ENCODE peak calls at places on chromosomes 1 and 21, in ten cellular contexts. N is stomach; G is transverse colon; B is SJSA1; U is CD4-positive, alpha-beta memory T cell; M is HepG2; E is GM23248; O is upper lobe of left lung; Q is mesendoderm; X is tibial artery. J is an unnamed sample. For H3K36me3 and H3K4me1, the result is how much of the 10 kb centered on the place peaks cover.

GRCh38 chr1:189669846-189670245 is 807.8 kb downstream of the BRINP3 start:
- DNase-seq in N (no peak), G (no peak), B (no peak), U (no peak), M (no peak), E (no peak), O (no peak), Q (no peak), X (no peak), J (no peak)

GRCh38 chr1:27405074-27405473 is 12.7 kb downstream of the GPR3 start:
- DNase-seq in N (no peak), G (no peak), B (no peak), U (no peak), M (no peak), E (peak), O (no peak), Q (peak), X (peak), J (no peak)

GRCh38 chr1:45340816-45341215 is 576 bp upstream of the MUTYH start:
- DNase-seq in N (no peak), G (no peak), B (no peak), U (no peak), M (peak), E (peak), O (no peak), Q (peak), X (no peak), J (no peak)

GRCh38 chr1:147247656-147248238 is 5.3 kb downstream of the CHD1L start:
- DNase-seq in N (no peak), G (no peak), B (no peak), U (no peak), M (peak), E (no peak), O (no peak), Q (peak), X (no peak), J (no peak)

GRCh38 chr1:236148471-236148847 is 6.1 kb downstream of the GPR137B start:
- DNase-seq in N (no peak), G (no peak), B (no peak), U (no peak), M (no peak), E (no peak), O (no peak), Q (no peak), X (no peak), J (no peak)

GRCh38 chr1:158145173-158145719 is 35.4 kb upstream of the CD1D start:
- DNase-seq in N (no peak), G (no peak), B (no peak), U (no peak), M (no peak), E (peak), O (no peak), Q (no peak), X (no peak), J (no peak)

GRCh38 chr1:154987326-154987725 is 4.2 kb downstream of the FLAD1 start:
- DNase-seq in N (no peak), G (no peak), B (no peak), U (no peak), M (no peak), E (peak), O (no peak), Q (no peak), X (no peak), J (no peak)

GRCh38 chr1:198788561-198789064 is 149.8 kb downstream of the PTPRC start:
- DNase-seq in N (no peak), G (no peak), B (no peak), U (no peak), M (no peak), E (no peak), O (peak), Q (peak), X (no peak), J (no peak)

GRCh38 chr1:227947678-227948492 is at the start of gene WNT9A:
- DNase-seq in N (peak), G (peak), B (peak), U (no peak), M (no peak), E (peak), O (peak), Q (peak), X (peak), J (peak)

GRCh38 chr1:201224671-201225400 is 34.2 kb downstream of the IGFN1 start:
- DNase-seq in N (no peak), G (no peak), B (no peak), U (no peak), M (no peak), E (peak), O (no peak), Q (no peak), X (no peak), J (no peak)

GRCh38 chr1:231313661-231314060 is 24.0 kb downstream of the EXOC8 start:
- DNase-seq in N (no peak), G (no peak), B (no peak), U (no peak), M (no peak), E (no peak), O (no peak), Q (no peak), X (no peak), J (no peak)

GRCh38 chr1:108141604-108142003 is 58.5 kb downstream of the SLC25A24 start:
- DNase-seq in N (no peak), G (no peak), B (no peak), U (no peak), M (no peak), E (peak), O (no peak), Q (no peak), X (no peak), J (no peak)

GRCh38 chr1:78370356-78370755 is 120.4 kb upstream of the PTGFR start:
- DNase-seq in N (no peak), G (no peak), B (peak), U (no peak), M (no peak), E (peak), O (peak), Q (no peak), X (no peak), J (no peak)

GRCh38 chr1:183907106-183907505 is 102.2 kb downstream of the RGL1 start:
- DNase-seq in N (no peak), G (no peak), B (no peak), U (no peak), M (no peak), E (peak), O (no peak), Q (no peak), X (no peak), J (no peak)

GRCh38 chr1:39110882-39111281 is 84.7 kb downstream of the NDUFS5 start:
- DNase-seq in N (no peak), G (no peak), B (peak), U (no peak), M (no peak), E (peak), O (no peak), Q (no peak), X (no peak), J (no peak)

GRCh38 chr1:52423771-52424170 is 19.4 kb downstream of the PRPF38A start:
- DNase-seq in N (no peak), G (no peak), B (no peak), U (peak), M (no peak), E (no peak), O (no peak), Q (peak), X (no peak), J (peak)

GRCh38 chr1:83961571-83962295 is 37.2 kb downstream of the TTLL7 start:
- DNase-seq in N (no peak), G (no peak), B (no peak), U (no peak), M (no peak), E (no peak), O (no peak), Q (no peak), X (no peak), J (no peak)

GRCh38 chr1:230231739-230232075 is 164.7 kb downstream of the GALNT2 start:
- DNase-seq in N (peak), G (peak), B (no peak), U (no peak), M (no peak), E (no peak), O (peak), Q (peak), X (peak), J (peak)

GRCh38 chr1:228093050-228093906 is 9.8 kb downstream of the C1orf35 start:
- DNase-seq in N (peak), G (no peak), B (no peak), U (no peak), M (no peak), E (no peak), O (no peak), Q (no peak), X (peak), J (no peak)

GRCh38 chr21:28754127-28754611 is 238.5 kb downstream of the LTN1 start:
- DNase-seq in N (no peak), G (peak), B (peak), U (no peak), M (no peak), E (peak), O (no peak), Q (peak), X (no peak), J (no peak)

GRCh38 chr1:201059401-201059800 is 35.9 kb upstream of the KIF21B start:
- DNase-seq in N (no peak), G (no peak), B (no peak), U (no peak), M (no peak), E (no peak), O (no peak), Q (peak), X (no peak), J (no peak)

GRCh38 chr1:43388021-43388575 is 1.5 kb downstream of the MED8 start:
- DNase-seq in N (no peak), G (no peak), B (no peak), U (no peak), M (no peak), E (peak), O (peak), Q (no peak), X (no peak), J (no peak)

GRCh38 chr1:221087919-221088318 is 208.7 kb downstream of the HLX start:
- DNase-seq in N (no peak), G (no peak), B (peak), U (no peak), M (no peak), E (peak), O (no peak), Q (no peak), X (no peak), J (no peak)

GRCh38 chr1:165025805-165026204 is 330.7 kb downstream of the LMX1A start:
- DNase-seq in N (no peak), G (no peak), B (no peak), U (no peak), M (no peak), E (no peak), O (no peak), Q (no peak), X (no peak), J (no peak)

GRCh38 chr1:110916669-110917306 is 43.8 kb downstream of the CD53 start:
- DNase-seq in N (no peak), G (no peak), B (peak), U (peak), M (peak), E (peak), O (peak), Q (peak), X (no peak), J (peak)

GRCh38 chr1:67342002-67342890 is 34.6 kb downstream of the IL12RB2 start:
- DNase-seq in N (no peak), G (no peak), B (no peak), U (no peak), M (no peak), E (no peak), O (no peak), Q (peak), X (no peak), J (no peak)

GRCh38 chr21:14773777-14774345 is 227.7 kb upstream of the SAMSN1 start:
- DNase-seq in N (peak), G (peak), B (no peak), U (peak), M (peak), E (peak), O (peak), Q (peak), X (no peak), J (peak)

DNA sequence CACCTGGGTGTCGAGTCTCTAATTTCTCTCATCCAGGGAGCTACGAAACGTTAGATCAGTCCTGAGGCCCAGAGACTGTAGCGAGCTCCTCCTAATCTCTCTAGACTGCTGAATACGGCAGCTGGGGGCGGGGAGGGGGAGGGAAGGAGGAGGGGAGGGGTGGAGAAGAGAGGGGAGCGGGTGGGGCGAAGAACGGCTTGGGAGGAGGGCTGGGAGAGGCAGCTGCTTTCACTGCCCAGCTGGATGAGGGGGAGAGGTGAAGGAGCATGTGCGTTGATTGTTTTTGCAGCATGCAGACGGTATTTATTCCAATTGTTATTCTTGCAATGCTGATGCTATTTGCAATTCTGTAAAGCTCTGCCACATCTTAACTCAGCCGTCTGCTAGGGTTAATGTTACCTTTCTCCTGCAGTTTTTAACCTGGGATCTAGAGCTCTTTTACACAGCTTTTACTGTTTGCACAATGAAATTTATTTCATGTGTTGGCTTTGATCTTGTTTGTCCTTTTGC is 790 bp downstream of the DNAJC6 start:
- DNase-seq in N (no peak), G (peak), B (no peak), U (no peak), M (no peak), E (no peak), O (no peak), Q (peak), X (no peak), J (no peak)
- H3K4me3 ChIP-seq in N (peak), G (peak), B (no peak), U (no peak), M (no peak), E (peak), O (peak), Q (peak), X (peak), J (peak)

DNA sequence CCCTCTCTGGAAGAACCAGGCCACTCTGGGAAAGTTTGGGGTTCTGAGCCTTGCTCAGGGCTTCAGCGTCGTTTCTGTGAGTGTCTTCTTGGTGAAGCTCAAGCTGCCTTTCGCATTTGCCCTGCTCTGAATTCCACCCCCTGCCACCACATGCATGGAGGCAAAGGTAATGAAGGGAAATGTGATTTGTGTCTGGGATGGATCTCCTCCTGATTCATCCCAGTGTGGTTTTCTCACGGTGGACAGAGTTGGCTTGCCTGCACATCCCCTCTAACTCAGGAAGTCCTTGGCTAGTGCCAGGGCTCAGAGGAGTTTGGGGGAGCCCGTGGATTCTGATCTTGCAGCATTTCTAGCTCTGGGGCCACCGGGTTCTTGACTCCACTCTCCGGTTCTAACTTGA is 173.6 kb upstream of the RAB4A start:
- DNase-seq in N (no peak), G (no peak), B (no peak), U (no peak), M (no peak), E (no peak), O (no peak), Q (no peak), X (no peak), J (no peak)
- H3K36me3 ChIP-seq in N (under half), G (under half), B (under half), U (under half), M (under half), E (under half), O (under half), Q (under half), X (under half), J (under half)

DNA sequence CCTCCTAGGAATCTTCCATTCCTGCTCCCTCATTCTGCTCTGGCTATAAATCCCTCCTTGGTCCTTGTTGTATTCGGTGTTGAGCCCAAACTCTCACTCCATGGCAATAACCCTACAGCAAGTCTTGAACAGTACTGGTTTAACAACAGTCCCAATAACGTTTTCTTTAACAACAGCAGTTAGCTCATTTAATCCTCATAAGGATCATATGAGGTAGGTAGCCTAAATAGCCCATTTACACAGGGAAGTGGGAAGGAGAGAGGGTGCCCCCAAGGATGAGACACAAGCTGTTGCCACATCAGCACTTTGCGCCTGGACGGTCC is 444 bp upstream of the AGTRAP start:
- DNase-seq in N (no peak), G (no peak), B (no peak), U (no peak), M (no peak), E (no peak), O (no peak), Q (no peak), X (no peak), J (no peak)
- H3K4me1 ChIP-seq in N (half or more), G (under half), B (under half), U (half or more), M (under half), E (under half), O (half or more), Q (under half), X (under half), J (under half)

DNA sequence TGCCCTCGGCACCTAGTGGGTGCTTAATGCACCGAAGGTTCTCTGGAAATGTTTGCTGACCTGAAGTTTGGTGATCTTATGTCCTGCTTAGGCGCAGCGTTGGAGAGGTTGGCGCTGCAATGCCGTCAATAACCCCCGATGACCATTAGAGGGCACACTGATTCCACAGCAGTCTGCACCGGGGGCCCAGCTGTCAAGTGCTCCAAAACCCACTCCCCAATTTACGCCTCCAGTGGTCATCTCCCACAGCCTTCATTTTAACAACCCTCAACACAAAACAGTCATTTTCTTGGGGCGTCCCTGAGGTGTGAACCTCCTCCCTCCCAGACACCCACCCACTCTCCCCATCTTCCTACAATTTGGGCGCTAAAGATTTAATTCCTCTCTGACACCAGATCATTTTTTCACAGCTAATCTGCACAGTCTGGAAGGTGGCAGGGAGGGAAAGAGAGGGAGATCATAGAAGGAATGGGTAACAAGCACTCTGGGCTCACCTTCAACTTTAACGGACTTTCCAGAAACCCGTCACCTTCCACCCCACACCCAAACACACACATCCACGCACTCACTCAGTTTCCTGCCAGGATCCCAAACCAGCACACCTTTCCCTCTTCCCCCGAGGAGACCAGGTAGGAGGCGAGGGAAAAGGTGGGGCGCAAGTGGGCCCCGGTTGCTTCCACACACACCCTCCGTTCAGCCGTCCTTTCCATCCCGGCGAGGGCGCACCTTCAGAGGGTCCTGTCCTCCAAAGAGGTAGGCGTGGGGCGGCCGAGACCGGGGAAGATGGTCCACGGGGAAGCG is 570 bp upstream of the NPR1 start:
- DNase-seq in N (peak), G (peak), B (peak), U (peak), M (no peak), E (peak), O (peak), Q (peak), X (peak), J (peak)
- H3K4me3 ChIP-seq in N (peak), G (peak), B (peak), U (peak), M (peak), E (peak), O (peak), Q (peak), X (peak), J (no peak)

GRCh38 chr1:19345391-19345790 is 33.3 kb downstream of the SLC66A1 start:
- DNase-seq in N (no peak), G (no peak), B (no peak), U (no peak), M (no peak), E (no peak), O (no peak), Q (no peak), X (peak), J (no peak)

GRCh38 chr1:19344372-19344810 is 32.3 kb downstream of the SLC66A1 start:
- DNase-seq in N (peak), G (peak), B (peak), U (peak), M (peak), E (peak), O (peak), Q (peak), X (peak), J (peak)

GRCh38 chr1:19343617-19344350 is 31.7 kb downstream of the SLC66A1 start:
- DNase-seq in N (no peak), G (no peak), B (no peak), U (no peak), M (no peak), E (no peak), O (no peak), Q (no peak), X (peak), J (no peak)

GRCh38 chr1:19342894-19343616 is 30.9 kb downstream of the SLC66A1 start:
- DNase-seq in N (no peak), G (no peak), B (no peak), U (no peak), M (no peak), E (no peak), O (no peak), Q (no peak), X (peak), J (no peak)

DNA sequence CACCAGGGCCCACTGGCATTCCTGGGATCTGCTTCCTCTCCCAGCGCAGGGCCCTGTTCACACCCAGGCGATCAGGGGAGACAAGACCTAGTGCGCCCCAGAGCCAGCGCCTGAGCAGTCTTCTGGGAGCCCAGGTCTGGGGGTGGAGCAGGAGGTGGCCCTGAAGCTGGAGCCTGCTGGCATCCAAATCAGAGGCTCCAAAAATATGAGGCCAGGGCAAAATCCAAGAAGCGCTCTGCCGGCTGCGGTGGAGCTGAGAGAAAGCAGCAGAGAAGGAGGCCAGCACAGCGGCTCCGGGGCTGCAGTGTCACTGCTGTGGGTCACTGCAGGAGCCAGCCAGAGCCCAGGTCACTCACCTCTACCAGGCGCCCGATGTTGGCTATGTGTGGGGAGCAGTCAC is 32.7 kb downstream of the SLC66A1 start:
- DNase-seq in N (no peak), G (no peak), B (no peak), U (no peak), M (no peak), E (no peak), O (no peak), Q (no peak), X (peak), J (no peak)
- H3K36me3 ChIP-seq in N (half or more), G (under half), B (half or more), U (half or more), M (under half), E (under half), O (half or more), Q (under half), X (half or more), J (under half)

GRCh38 chr1:4002061-4002521 is 102.0 kb upstream of the C1orf174 start:
- DNase-seq in N (no peak), G (no peak), B (no peak), U (no peak), M (no peak), E (no peak), O (no peak), Q (no peak), X (peak), J (no peak)
- H3K4me1 ChIP-seq in N (under half), G (under half), B (under half), U (under half), M (under half), E (under half), O (under half), Q (under half), X (under half), J (under half)

GRCh38 chr1:8027748-8028631 is 1.9 kb upstream of the ERRFI1 start:
- DNase-seq in N (no peak), G (no peak), B (peak), U (no peak), M (peak), E (peak), O (no peak), Q (peak), X (no peak), J (peak)
- H3K4me3 ChIP-seq in N (peak), G (no peak), B (no peak), U (no peak), M (peak), E (peak), O (no peak), Q (no peak), X (peak), J (no peak)

J was measured in small intestine.